ENCODE peak calls at places on chromosomes 5 and 9, in four cellular contexts. L is astrocyte, R is HCT116, W is GM23248. I is an unnamed sample.

GRCh38 chr9:132946624-132947295 is 2.3 kb upstream of the TSC1 start:
- DNase-seq in W (peak), R (no peak), L (peak), I (no peak)

GRCh38 chr9:81595887-81596558 is 93.3 kb downstream of the TLE1 start:
- DNase-seq in L (no peak), R (no peak), W (no peak), I (no peak)

GRCh38 chr9:110977259-110977709 is 61.0 kb downstream of the LPAR1 start:
- DNase-seq in W (peak), L (peak), R (peak), I (peak)

GRCh38 chr9:129887210-129888084 is 52.2 kb downstream of the USP20 start:
- DNase-seq in L (peak), W (peak), R (no peak), I (no peak)

GRCh38 chr5:149323235-149324205 is 21.8 kb upstream of the GRPEL2 start:
- DNase-seq in R (no peak), W (peak), L (no peak), I (no peak)

GRCh38 chr5:175379867-175380266 is 64.1 kb downstream of the DRD1 start:
- DNase-seq in W (no peak), R (no peak), L (no peak), I (no peak)

GRCh38 chr9:101711330-101711941 is 27.0 kb downstream of the GRIN3A start:
- DNase-seq in L (no peak), W (peak), R (no peak), I (peak)

GRCh38 chr5:40551706-40552557 is 127.8 kb upstream of the PTGER4 start:
- DNase-seq in W (peak), R (no peak), L (peak), I (peak)

GRCh38 chr5:36495638-36496010 is 110.8 kb upstream of the SLC1A3 start:
- DNase-seq in R (no peak), L (no peak), W (no peak), I (no peak)

GRCh38 chr5:143509758-143510221 is 106.3 kb upstream of the NR3C1 start:
- DNase-seq in L (no peak), R (no peak), W (no peak), I (no peak)

GRCh38 chr5:1280177-1281037 is 14.5 kb downstream of the TERT start:
- DNase-seq in L (no peak), W (no peak), R (no peak), I (no peak)

GRCh38 chr9:16434522-16434921 is 435.9 kb downstream of the BNC2 start:
- DNase-seq in W (peak), L (peak), R (no peak), I (no peak)

GRCh38 chr9:93965830-93966577 is 10.8 kb upstream of the BARX1 start:
- DNase-seq in W (no peak), L (no peak), R (no peak), I (peak)

GRCh38 chr9:110109331-110110110 is 98.4 kb downstream of the C9orf152 start:
- DNase-seq in W (no peak), R (no peak), L (peak), I (no peak)

GRCh38 chr5:33905381-33905780 is 13.6 kb upstream of the ADAMTS12 start:
- DNase-seq in W (no peak), L (peak), R (no peak), I (no peak)

GRCh38 chr5:140131967-140132409 is 6.3 kb downstream of the IGIP start:
- DNase-seq in R (peak), L (peak), W (peak), I (peak)

GRCh38 chr5:175493726-175494125 is 15.4 kb downstream of the SFXN1 start:
- DNase-seq in L (no peak), R (no peak), W (no peak), I (no peak)

GRCh38 chr9:81183763-81184162 is 505.6 kb downstream of the TLE1 start:
- DNase-seq in L (peak), W (no peak), R (no peak), I (peak)

GRCh38 chr9:35001803-35002502 is 12.4 kb downstream of the DNAJB5 start:
- DNase-seq in R (no peak), L (peak), W (peak), I (peak)

GRCh38 chr5:61916621-61917620 is 389.1 kb upstream of the KIF2A start:
- DNase-seq in W (peak), R (no peak), L (peak), I (peak)

GRCh38 chr9:131620764-131621520 is 75.6 kb downstream of the PRRT1B start:
- DNase-seq in L (no peak), R (no peak), W (no peak), I (no peak)

GRCh38 chr5:36599986-36600779 is 6.2 kb upstream of the SLC1A3 start:
- DNase-seq in W (peak), L (peak), R (no peak), I (no peak)

GRCh38 chr5:10712574-10713366 is 48.3 kb downstream of the DAP start:
- DNase-seq in W (no peak), L (no peak), R (no peak), I (no peak)

GRCh38 chr5:74942622-74943286 is 76.6 kb upstream of the FAM169A start:
- DNase-seq in R (no peak), W (no peak), L (no peak), I (no peak)

GRCh38 chr5:150140830-150141229 is 14.8 kb downstream of the PDGFRB start:
- DNase-seq in R (no peak), W (peak), L (peak), I (no peak)

GRCh38 chr5:143023447-143024096 is 253.4 kb downstream of the ARHGAP26 start:
- DNase-seq in R (no peak), W (peak), L (no peak), I (no peak)

GRCh38 chr9:132853482-132853881 is 24.6 kb downstream of the AK8 start:
- DNase-seq in R (no peak), L (no peak), W (no peak), I (no peak)

GRCh38 chr9:978117-978830 is 1.8 kb downstream of the DMRT3 start:
- DNase-seq in L (no peak), W (no peak), R (no peak), I (no peak)
- TF ChIP-seq EZH2 in L (no peak), W (no peak), R (no peak), I (no peak)

GRCh38 chr5:73446631-73447233 is 1.8 kb downstream of the FOXD1 start:
- DNase-seq in W (peak), L (no peak), R (no peak), I (peak)

GRCh38 chr5:73445708-73446630 is 2.6 kb downstream of the FOXD1 start:
- DNase-seq in R (no peak), L (no peak), W (peak), I (no peak)

GRCh38 chr5:73448072-73448432 is 525 bp downstream of the FOXD1 start:
- DNase-seq in W (no peak), R (no peak), L (no peak), I (no peak)

GRCh38 chr5:73448451-73449136 is at the start of gene FOXD1:
- DNase-seq in W (peak), L (peak), R (peak), I (peak)

DNA sequence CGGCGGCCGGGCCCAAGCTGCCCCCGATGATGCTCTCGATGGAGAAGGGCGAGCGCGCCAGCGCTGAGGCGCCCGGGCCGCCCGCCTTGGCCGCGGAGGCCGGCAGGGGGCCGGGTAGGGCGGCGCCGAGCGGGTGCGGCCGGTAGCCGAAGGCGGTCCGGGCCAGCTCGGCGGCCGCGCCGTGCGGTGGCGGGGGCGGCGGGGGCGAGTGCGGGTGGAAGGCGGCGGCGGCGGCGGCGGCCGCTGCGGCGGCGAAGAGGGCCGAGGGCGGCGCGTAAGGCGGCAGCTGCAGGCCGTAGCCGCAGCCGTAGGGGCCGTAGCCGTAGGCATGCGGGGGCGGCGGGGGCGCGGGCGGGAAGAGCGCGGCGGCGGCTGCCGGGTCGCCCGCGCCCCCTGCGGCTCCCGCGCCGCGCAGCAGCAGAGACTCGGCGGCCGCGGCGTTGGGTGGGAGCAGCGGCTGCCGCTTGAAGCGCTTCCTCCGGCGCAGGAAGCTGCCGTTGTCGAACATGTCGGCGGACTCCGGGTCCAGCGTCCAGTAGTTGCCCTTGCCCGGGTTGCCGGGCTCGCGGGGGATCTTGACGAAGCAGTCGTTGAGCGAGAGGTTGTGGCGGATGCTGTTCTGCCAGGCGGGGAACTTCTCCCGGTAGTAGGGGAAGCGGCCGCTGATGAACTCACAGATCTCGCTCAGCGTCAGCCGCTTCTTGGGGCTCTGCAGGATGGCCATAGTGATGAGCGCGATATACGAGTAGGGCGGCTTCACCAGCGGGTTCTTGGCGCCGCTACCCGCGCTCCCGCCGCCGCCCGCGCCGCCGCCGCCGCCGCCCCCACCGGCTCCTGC is 1.1 kb downstream of the FOXD1 start:
- DNase-seq in L (peak), W (peak), R (no peak), I (peak)
- TF ChIP-seq EZH2 in L (no peak), W (no peak), R (no peak), I (no peak)

DNA sequence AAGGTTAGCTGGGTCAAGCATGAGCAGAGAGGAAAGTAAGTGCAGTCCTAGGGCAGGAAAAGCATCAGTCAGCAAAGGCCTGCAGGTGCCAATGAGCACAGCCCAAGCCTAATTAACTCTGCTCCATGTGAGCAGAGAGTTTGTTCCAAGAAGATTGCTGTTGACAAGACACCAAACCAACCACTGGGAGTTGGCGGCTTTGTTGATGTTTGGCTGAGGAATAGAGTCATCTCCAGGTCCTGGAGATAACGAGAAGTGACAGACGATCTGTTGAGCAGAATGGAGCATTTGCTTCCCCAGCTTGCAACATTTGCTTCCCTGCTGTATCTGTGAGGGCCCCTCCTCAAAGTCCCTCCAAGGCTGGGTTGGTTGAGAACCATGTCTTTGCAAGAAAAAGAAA is 68.2 kb downstream of the FAM114A2 start:
- DNase-seq in R (no peak), L (no peak), W (no peak), I (no peak)
- TF ChIP-seq EZH2 in R (no peak), L (no peak), W (no peak), I (no peak)

DNA sequence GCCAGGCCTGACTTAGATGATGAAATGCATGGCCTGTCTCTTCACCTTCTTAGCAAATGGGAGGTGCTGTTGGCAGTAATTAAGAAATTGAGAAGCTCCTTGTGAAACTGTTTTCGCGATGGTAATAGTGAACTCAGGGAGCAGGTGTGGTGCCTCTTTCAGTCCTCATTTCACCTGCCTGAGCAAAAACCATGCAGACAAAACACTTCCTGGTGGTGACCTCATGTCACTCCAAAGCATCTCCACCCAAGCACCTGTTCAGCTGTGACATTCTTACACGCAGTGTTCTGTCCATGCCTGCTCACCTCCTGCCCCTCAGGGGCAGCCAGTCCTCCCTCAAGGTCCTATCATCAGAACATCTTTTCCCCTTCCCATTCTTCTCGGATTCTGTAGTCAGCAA is 146.5 kb downstream of the CD180 start:
- DNase-seq in R (no peak), L (no peak), W (no peak), I (no peak)
- TF ChIP-seq EZH2 in R (no peak), L (no peak), W (no peak), I (no peak)

GRCh38 chr5:32172908-32173393 is 1.2 kb downstream of the GOLPH3 start:
- DNase-seq in W (peak), L (peak), R (no peak), I (peak)

GRCh38 chr5:32170303-32171170 is 3.6 kb downstream of the GOLPH3 start:
- DNase-seq in R (no peak), L (peak), W (peak), I (peak)

GRCh38 chr5:32173394-32174010 is 617 bp downstream of the GOLPH3 start:
- DNase-seq in W (peak), R (no peak), L (no peak), I (peak)

GRCh38 chr5:32168460-32169033 is 5.6 kb downstream of the GOLPH3 start:
- DNase-seq in L (no peak), W (no peak), R (no peak), I (no peak)

DNA sequence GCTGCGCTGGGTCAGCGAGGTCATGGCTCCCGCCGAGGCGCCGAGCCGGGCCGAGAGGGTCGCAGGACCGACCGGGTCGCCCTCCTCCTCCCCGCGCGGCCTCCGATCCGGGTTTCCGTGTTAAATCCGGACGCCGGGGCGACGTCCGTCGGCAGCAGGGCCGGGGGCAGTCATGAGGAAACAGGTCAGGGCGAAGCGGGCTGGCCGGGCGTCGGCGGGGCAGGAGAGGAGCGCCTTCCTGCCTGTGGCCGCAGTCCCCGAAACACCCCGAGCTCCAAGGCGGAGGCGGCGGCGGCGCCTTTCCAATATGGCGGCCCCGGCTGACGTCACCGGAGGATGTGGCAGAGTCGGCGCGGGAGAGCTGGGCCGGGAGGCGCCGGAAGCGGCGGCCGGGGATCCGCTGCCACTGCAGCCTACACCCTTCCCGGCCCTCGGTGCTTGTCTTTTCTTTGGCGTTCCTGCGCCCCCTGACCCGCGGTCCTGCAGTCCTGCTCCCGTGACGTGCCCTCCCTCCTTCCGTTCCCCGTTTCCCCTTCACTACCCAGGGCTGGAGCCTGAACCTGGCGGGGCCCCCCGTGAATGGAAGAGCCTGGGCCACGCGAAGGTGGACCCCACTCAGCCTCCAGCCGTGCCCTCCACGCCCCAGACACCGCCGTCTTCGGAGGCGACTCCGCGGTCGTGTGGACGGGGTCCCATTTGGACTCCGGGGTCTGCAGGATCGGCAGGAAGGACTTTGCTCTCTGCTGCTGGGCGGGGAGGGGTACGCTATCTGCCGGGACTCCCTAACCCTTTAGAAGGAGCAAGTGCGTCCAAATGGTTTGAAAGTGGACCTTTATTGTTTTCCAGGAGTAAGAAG is at the start of gene GOLPH3:
- DNase-seq in R (peak), L (peak), W (peak), I (peak)
- TF ChIP-seq EZH2 in R (no peak), L (no peak), W (no peak), I (no peak)

DNA sequence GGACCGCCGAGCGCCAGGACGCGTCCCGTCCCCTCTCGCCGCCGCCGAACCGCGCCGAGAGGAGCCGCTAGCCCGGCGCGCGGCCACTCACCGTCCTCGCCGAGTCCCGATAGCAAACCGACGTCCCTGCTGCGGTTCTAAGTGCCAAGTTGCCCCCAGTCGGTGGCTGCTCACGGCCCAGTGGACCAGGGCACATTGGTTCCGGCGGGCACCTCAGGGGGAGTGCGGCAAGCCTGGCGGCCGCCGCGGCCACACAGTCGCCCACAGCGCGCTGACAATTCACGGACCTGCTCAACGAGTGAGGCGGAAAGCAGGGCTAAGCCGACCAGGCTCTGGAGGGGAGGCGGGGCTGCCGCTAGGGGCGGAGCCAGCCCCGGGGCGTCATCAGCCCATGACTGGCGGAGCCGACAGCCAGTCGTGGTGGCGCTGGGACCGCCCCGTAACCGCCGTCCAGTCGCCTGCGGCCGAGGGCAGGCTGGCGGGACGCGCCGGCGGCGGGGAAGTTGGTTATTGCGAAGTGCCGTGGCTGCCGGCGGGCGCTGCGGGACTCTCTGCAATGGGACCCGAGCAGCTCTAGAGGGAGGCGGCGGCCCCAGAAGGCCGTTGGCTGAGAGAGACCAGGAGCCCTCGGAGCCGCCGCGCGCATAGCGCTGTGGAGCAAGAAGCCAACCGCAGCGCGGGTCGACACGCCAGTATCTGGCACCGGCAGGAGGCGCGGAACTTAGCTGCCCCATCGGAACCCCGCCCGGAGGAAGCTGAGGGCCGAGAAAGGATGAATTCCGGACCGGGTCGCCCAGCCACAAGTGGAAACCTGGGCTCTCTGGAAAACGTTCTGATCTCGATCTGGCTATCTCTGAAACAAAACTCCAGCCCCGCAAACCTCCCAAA is at the start of gene MARCHF3:
- DNase-seq in W (peak), L (peak), R (peak), I (peak)
- TF ChIP-seq EZH2 in W (no peak), L (no peak), R (no peak), I (no peak)

DNA sequence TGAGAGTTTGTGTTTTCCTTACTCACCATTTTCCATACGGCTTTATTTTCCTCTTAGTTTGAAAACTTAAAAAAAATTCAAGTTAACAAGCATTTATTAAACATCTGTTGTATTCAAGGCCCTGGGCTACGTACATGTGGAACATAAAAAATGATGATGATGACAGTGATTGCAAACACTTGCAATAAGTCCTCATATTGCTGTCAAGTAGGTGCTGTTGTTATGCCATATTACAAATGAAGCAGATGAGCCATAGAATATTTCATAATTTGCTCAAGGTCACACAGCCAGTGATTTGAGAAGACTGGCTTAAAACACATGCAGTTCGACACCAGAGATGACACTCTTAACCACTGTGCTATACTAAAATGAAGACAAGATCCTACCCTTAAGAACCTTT is 180.7 kb downstream of the COMMD10 start:
- DNase-seq in L (no peak), R (no peak), W (no peak), I (no peak)
- TF ChIP-seq EZH2 in L (no peak), R (no peak), W (no peak), I (no peak)